ENCODE peak calls at places on chromosomes 4 and X, in five cellular contexts. V is tibial nerve, E is uterus, J is tibial artery, C is hepatocyte. T is an unnamed sample.

GRCh38 chr4:129064717-129065116 is 28.6 kb downstream of the SCLT1 start:
- DNase-seq in E (no peak), J (no peak), V (no peak), C (no peak), T (no peak)

GRCh38 chr4:1398686-1399507 is 7.3 kb downstream of the NKX1-1 start:
- DNase-seq in E (peak), V (peak), J (peak), C (no peak), T (no peak)

GRCh38 chrX:475926-476723 is 89.4 kb upstream of the PPP2R3B start:
- DNase-seq in J (no peak), C (no peak), V (no peak), E (no peak), T (no peak)

GRCh38 chr4:5752803-5753184 is 41.8 kb downstream of the EVC start:
- DNase-seq in V (no peak), E (no peak), C (no peak), J (peak), T (no peak)

GRCh38 chrX:106952988-106953387 is 32.8 kb downstream of the CLDN2 start:
- DNase-seq in C (no peak), J (no peak), E (no peak), V (no peak), T (no peak)

GRCh38 chr4:78432896-78433295 is 118.7 kb upstream of the ANXA3 start:
- DNase-seq in V (no peak), E (no peak), C (peak), J (no peak), T (no peak)

GRCh38 chr4:67658302-67658701 is 42.7 kb downstream of the UBA6 start:
- DNase-seq in E (no peak), C (no peak), V (no peak), J (no peak), T (no peak)

GRCh38 chr4:123904882-123905281 is 508.3 kb downstream of the SPRY1 start:
- DNase-seq in J (no peak), C (no peak), E (no peak), V (no peak), T (no peak)

GRCh38 chr4:145287351-145287750 is 107.0 kb upstream of the OTUD4 start:
- DNase-seq in V (no peak), J (no peak), C (no peak), E (no peak), T (no peak)

GRCh38 chr4:125085-125820 is 952 bp downstream of the ZNF718 start:
- DNase-seq in E (no peak), C (peak), V (no peak), J (peak), T (no peak)

GRCh38 chr4:64713256-64713840 is 304.1 kb upstream of the TECRL start:
- DNase-seq in C (peak), V (no peak), E (no peak), J (no peak), T (no peak)

GRCh38 chr4:139658185-139658584 is 7.4 kb upstream of the MGST2 start:
- DNase-seq in E (no peak), C (no peak), J (no peak), V (no peak), T (no peak)

GRCh38 chr4:156377036-156377700 is 423.5 kb upstream of the CTSO start:
- DNase-seq in C (no peak), V (no peak), J (no peak), E (no peak), T (no peak)

GRCh38 chr4:41990029-41990382 is 324 bp upstream of the SLC30A9 start:
- DNase-seq in E (no peak), J (no peak), C (no peak), V (no peak), T (no peak)

GRCh38 chr4:21769404-21770147 is 179.0 kb downstream of the KCNIP4 start:
- DNase-seq in V (no peak), C (no peak), E (no peak), J (no peak), T (no peak)

GRCh38 chr4:171846232-171846631 is 33.0 kb downstream of the GALNTL6 start:
- DNase-seq in V (no peak), E (no peak), C (peak), J (no peak), T (no peak)

GRCh38 chrX:82945332-82945731 is 562.8 kb upstream of the POU3F4 start:
- DNase-seq in J (no peak), V (no peak), C (no peak), E (no peak), T (no peak)

GRCh38 chrX:108167211-108167872 is 75.8 kb downstream of the ATG4A start:
- DNase-seq in J (no peak), C (no peak), V (no peak), E (no peak), T (no peak)

GRCh38 chrX:1185556-1185955 is 26.9 kb downstream of the CRLF2 start:
- DNase-seq in V (no peak), E (no peak), C (no peak), J (no peak), T (no peak)

GRCh38 chr4:153204247-153205027 is at the start of gene TRIM2:
- DNase-seq in J (peak), E (peak), V (peak), C (peak), T (peak)

GRCh38 chr4:112083587-112084347 is 61.5 kb upstream of the FAM241A start:
- DNase-seq in J (no peak), E (no peak), C (no peak), V (no peak), T (no peak)

GRCh38 chr4:35534946-35535345 is 709.4 kb downstream of the ARAP2 start:
- DNase-seq in C (no peak), V (no peak), E (no peak), J (no peak), T (no peak)

GRCh38 chrX:143455045-143455444 is 62.2 kb downstream of the SPANXN3 start:
- DNase-seq in C (no peak), J (no peak), E (no peak), V (no peak), T (no peak)

GRCh38 chrX:19824603-19825002 is 62.8 kb downstream of the SH3KBP1 start:
- DNase-seq in J (no peak), C (no peak), E (no peak), V (no peak), T (no peak)

GRCh38 chr4:108433832-108434231 is 186.5 kb upstream of the RPL34 start:
- DNase-seq in J (no peak), E (no peak), V (no peak), C (peak), T (no peak)

GRCh38 chr4:40525811-40526598 is 103.7 kb downstream of the RBM47 start:
- DNase-seq in J (peak), E (peak), C (peak), V (no peak), T (no peak)

GRCh38 chr4:72564184-72564583 is 4.8 kb downstream of the ADAMTS3 start:
- DNase-seq in E (no peak), C (no peak), V (no peak), J (no peak), T (no peak)

GRCh38 chr4:78205601-78206000 is 148.5 kb downstream of the FRAS1 start:
- DNase-seq in J (no peak), E (no peak), V (no peak), C (no peak), T (no peak)

GRCh38 chr4:102606846-102607440 is 105.8 kb downstream of the NFKB1 start:
- DNase-seq in E (no peak), C (no peak), J (no peak), V (no peak), T (no peak)

GRCh38 chrX:154516655-154517100 is 646 bp upstream of the FAM3A start:
- DNase-seq in C (peak), V (no peak), E (no peak), J (no peak), T (no peak)

GRCh38 chr4:71094201-71094600 is 100.8 kb downstream of the DCK start:
- DNase-seq in E (no peak), C (no peak), J (no peak), V (no peak), T (no peak)

GRCh38 chr4:128854433-128854832 is 44.9 kb downstream of the JADE1 start:
- DNase-seq in V (no peak), J (no peak), E (no peak), C (no peak), T (no peak)

DNA sequence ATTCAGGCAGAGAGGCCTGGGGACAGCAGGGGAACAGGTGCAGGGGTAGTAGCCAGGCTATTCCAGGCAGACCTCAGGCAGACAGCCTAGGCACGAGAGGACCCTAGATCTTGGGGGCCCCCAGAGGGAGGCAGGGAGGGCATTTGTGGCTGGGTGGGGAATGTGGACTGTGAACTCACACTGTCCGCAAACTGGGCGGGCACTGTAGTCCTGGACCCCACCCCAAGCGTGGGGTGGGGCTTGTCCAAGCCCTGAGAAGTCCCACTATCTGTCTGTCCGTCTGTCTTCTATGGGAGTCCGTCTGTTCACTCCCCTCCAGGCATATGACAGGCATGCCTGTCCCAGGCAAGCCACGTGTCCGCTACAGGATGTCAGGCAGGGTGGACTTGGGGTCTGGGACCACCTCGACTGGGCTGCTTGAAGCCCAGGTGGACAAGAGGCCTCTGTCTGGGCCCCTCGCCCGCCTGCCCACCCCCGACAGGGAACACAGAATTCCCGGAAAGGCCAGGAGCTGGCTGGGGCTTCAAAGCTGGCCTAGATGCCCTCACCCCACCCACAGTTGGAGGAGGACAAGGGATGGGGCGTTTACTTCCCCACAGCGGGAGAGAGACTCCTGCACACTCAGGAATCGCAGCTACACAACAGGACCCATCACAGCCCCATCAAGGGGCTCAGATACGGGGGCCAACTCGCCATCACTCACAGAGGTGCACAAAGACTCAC is at the start of gene SLC38A5:
- DNase-seq in V (no peak), J (no peak), E (no peak), C (no peak), T (no peak)
- H3K27ac ChIP-seq in V (no peak), J (no peak), E (no peak), C (no peak), T (no peak)

DNA sequence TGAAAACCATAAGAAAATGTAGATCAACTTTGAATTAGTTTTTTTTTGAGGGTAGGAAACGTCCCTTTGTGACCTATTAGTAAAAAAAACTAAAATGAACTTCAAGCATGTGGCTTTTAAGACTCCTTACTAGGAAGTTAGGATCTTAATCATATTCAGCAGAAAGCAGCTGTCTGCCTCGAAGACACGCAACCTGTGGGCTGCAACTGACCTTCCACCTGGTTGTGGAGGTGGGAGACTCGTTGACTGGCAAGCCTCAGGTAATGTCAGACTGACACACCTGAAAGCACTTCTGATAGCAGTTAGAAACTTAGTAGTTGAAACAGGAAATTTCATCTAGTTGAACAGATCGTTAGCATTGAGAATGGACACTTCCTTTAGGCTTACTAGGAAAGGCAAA is 37.4 kb downstream of the CCNG2 start:
- DNase-seq in J (no peak), E (no peak), V (no peak), C (no peak), T (no peak)
- H3K27ac ChIP-seq in J (no peak), E (no peak), V (no peak), C (no peak), T (no peak)

GRCh38 chrX:11557120-11557519 is 108.6 kb downstream of the ARHGAP6 start:
- DNase-seq in V (no peak), C (no peak), J (no peak), E (no peak), T (no peak)
- H3K27ac ChIP-seq in V (no peak), C (no peak), J (no peak), E (no peak), T (no peak)

GRCh38 chr4:154317600-154317999 is 174.0 kb downstream of the DCHS2 start:
- DNase-seq in V (no peak), E (no peak), J (no peak), C (no peak), T (no peak)
- H3K27ac ChIP-seq in V (no peak), E (no peak), J (no peak), C (no peak), T (no peak)

GRCh38 chrX:72126539-72127140 is 5.1 kb downstream of the RTL5 start:
- DNase-seq in V (peak), J (peak), C (peak), E (peak), T (peak)

GRCh38 chrX:72126048-72126415 is 5.7 kb downstream of the RTL5 start:
- DNase-seq in V (no peak), J (no peak), E (no peak), C (no peak), T (no peak)

GRCh38 chrX:72128881-72129280 is 2.8 kb downstream of the RTL5 start:
- DNase-seq in V (no peak), E (no peak), J (no peak), C (no peak), T (no peak)

GRCh38 chrX:72128183-72128834 is 3.4 kb downstream of the RTL5 start:
- DNase-seq in V (no peak), E (no peak), C (no peak), J (no peak), T (no peak)

GRCh38 chrX:72127332-72127731 is 4.4 kb downstream of the RTL5 start:
- DNase-seq in J (no peak), V (no peak), E (no peak), C (no peak), T (no peak)
- H3K27ac ChIP-seq in J (peak), V (no peak), E (no peak), C (no peak), T (no peak)

GRCh38 chrX:39758791-39759525 is 338.8 kb downstream of the BCOR start:
- DNase-seq in C (no peak), J (peak), V (no peak), E (no peak), T (no peak)
- H3K27ac ChIP-seq in C (peak), J (peak), V (peak), E (peak), T (no peak)

DNA sequence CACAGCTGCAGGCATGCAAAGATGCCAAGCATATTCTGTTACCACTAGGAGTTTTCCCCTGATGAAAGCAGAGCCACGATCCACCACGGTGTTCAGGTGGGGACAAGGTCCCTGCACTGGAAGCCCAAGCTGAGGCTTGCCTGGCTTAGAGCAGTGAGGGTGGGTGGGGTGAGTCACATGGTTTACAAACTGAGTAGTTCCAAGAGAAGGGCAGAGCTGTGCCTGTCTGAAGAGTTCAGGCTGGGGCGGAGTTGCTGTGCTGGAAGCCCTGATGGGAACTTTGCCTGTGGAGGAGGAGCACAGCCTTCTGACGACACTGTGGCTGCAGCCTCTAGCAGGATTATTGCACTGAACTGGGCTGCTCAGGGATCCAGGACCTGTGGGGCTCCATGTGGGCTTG is 45.5 kb downstream of the FAM9B start:
- DNase-seq in J (peak), C (peak), V (no peak), E (peak), T (no peak)
- H3K27ac ChIP-seq in J (no peak), C (no peak), V (no peak), E (no peak), T (no peak)